ENCODE peak calls at places on chromosomes 4 and X, in nine cellular contexts. One of them, this sample, is unnamed.

GRCh38 chrX:40153335-40154221 is 55.8 kb upstream of the BCOR start:
- DNase-seq in stimulated activated CD4-positive, alpha-beta T cell treated with anti-CD3 and anti-CD28 coated beads, Interleukin-4, amount 100 ng/mL, for 24 hours: peak
- DNase-seq in astrocyte: no peak
- DNase-seq in germinal center: peak
- DNase-seq in DMS 273 treated with DMSO at 0.1 percent for 48 hours: no peak
- DNase-seq in activated CD8-positive, alpha-beta T cell treated with anti-CD3 and anti-CD28 coated beads, Interleukin-2, amount 10 ng/mL, durations not matched to agents 7 days and 5 days: peak
- DNase-seq in COR-L47: peak
- DNase-seq in T-helper 1 cell: no peak
- DNase-seq in GM04504: no peak
- DNase-seq in this sample: peak

GRCh38 chr4:37653601-37654000 is 32.6 kb downstream of the RELL1 start:
- DNase-seq in stimulated activated CD4-positive, alpha-beta T cell treated with anti-CD3 and anti-CD28 coated beads, Interleukin-4, amount 100 ng/mL, for 24 hours: no peak
- DNase-seq in astrocyte: no peak
- DNase-seq in germinal center: no peak
- DNase-seq in DMS 273 treated with DMSO at 0.1 percent for 48 hours: no peak
- DNase-seq in activated CD8-positive, alpha-beta T cell treated with anti-CD3 and anti-CD28 coated beads, Interleukin-2, amount 10 ng/mL, durations not matched to agents 7 days and 5 days: no peak
- DNase-seq in COR-L47: peak
- DNase-seq in T-helper 1 cell: no peak
- DNase-seq in GM04504: no peak
- DNase-seq in this sample: no peak

GRCh38 chr4:23686169-23686903 is 203.5 kb downstream of the PPARGC1A start:
- DNase-seq in stimulated activated CD4-positive, alpha-beta T cell treated with anti-CD3 and anti-CD28 coated beads, Interleukin-4, amount 100 ng/mL, for 24 hours: no peak
- DNase-seq in astrocyte: no peak
- DNase-seq in germinal center: no peak
- DNase-seq in DMS 273 treated with DMSO at 0.1 percent for 48 hours: peak
- DNase-seq in activated CD8-positive, alpha-beta T cell treated with anti-CD3 and anti-CD28 coated beads, Interleukin-2, amount 10 ng/mL, durations not matched to agents 7 days and 5 days: no peak
- DNase-seq in COR-L47: no peak
- DNase-seq in T-helper 1 cell: no peak
- DNase-seq in GM04504: no peak
- DNase-seq in this sample: no peak

GRCh38 chr4:5573965-5574364 is 134.4 kb downstream of the EVC2 start:
- DNase-seq in stimulated activated CD4-positive, alpha-beta T cell treated with anti-CD3 and anti-CD28 coated beads, Interleukin-4, amount 100 ng/mL, for 24 hours: no peak
- DNase-seq in astrocyte: no peak
- DNase-seq in germinal center: no peak
- DNase-seq in DMS 273 treated with DMSO at 0.1 percent for 48 hours: no peak
- DNase-seq in activated CD8-positive, alpha-beta T cell treated with anti-CD3 and anti-CD28 coated beads, Interleukin-2, amount 10 ng/mL, durations not matched to agents 7 days and 5 days: no peak
- DNase-seq in COR-L47: no peak
- DNase-seq in T-helper 1 cell: no peak
- DNase-seq in GM04504: no peak
- DNase-seq in this sample: no peak

GRCh38 chrX:95056901-95057300 is 1382.9 kb downstream of the FAM133A start:
- DNase-seq in stimulated activated CD4-positive, alpha-beta T cell treated with anti-CD3 and anti-CD28 coated beads, Interleukin-4, amount 100 ng/mL, for 24 hours: no peak
- DNase-seq in astrocyte: peak
- DNase-seq in germinal center: no peak
- DNase-seq in DMS 273 treated with DMSO at 0.1 percent for 48 hours: no peak
- DNase-seq in activated CD8-positive, alpha-beta T cell treated with anti-CD3 and anti-CD28 coated beads, Interleukin-2, amount 10 ng/mL, durations not matched to agents 7 days and 5 days: no peak
- DNase-seq in COR-L47: no peak
- DNase-seq in T-helper 1 cell: no peak
- DNase-seq in GM04504: no peak
- DNase-seq in this sample: no peak

GRCh38 chr4:185394568-185395254 is 1.0 kb downstream of the LRP2BP start:
- DNase-seq in stimulated activated CD4-positive, alpha-beta T cell treated with anti-CD3 and anti-CD28 coated beads, Interleukin-4, amount 100 ng/mL, for 24 hours: peak
- DNase-seq in astrocyte: peak
- DNase-seq in germinal center: no peak
- DNase-seq in DMS 273 treated with DMSO at 0.1 percent for 48 hours: no peak
- DNase-seq in activated CD8-positive, alpha-beta T cell treated with anti-CD3 and anti-CD28 coated beads, Interleukin-2, amount 10 ng/mL, durations not matched to agents 7 days and 5 days: no peak
- DNase-seq in COR-L47: no peak
- DNase-seq in T-helper 1 cell: no peak
- DNase-seq in GM04504: no peak
- DNase-seq in this sample: no peak

GRCh38 chrX:75365243-75365975 is 91.5 kb downstream of the UPRT start:
- DNase-seq in stimulated activated CD4-positive, alpha-beta T cell treated with anti-CD3 and anti-CD28 coated beads, Interleukin-4, amount 100 ng/mL, for 24 hours: no peak
- DNase-seq in astrocyte: peak
- DNase-seq in germinal center: no peak
- DNase-seq in DMS 273 treated with DMSO at 0.1 percent for 48 hours: no peak
- DNase-seq in activated CD8-positive, alpha-beta T cell treated with anti-CD3 and anti-CD28 coated beads, Interleukin-2, amount 10 ng/mL, durations not matched to agents 7 days and 5 days: no peak
- DNase-seq in COR-L47: no peak
- DNase-seq in T-helper 1 cell: no peak
- DNase-seq in GM04504: no peak
- DNase-seq in this sample: no peak

GRCh38 chr4:76447326-76447954 is 12.4 kb downstream of the SHROOM3 start:
- DNase-seq in stimulated activated CD4-positive, alpha-beta T cell treated with anti-CD3 and anti-CD28 coated beads, Interleukin-4, amount 100 ng/mL, for 24 hours: no peak
- DNase-seq in astrocyte: peak
- DNase-seq in germinal center: no peak
- DNase-seq in DMS 273 treated with DMSO at 0.1 percent for 48 hours: no peak
- DNase-seq in activated CD8-positive, alpha-beta T cell treated with anti-CD3 and anti-CD28 coated beads, Interleukin-2, amount 10 ng/mL, durations not matched to agents 7 days and 5 days: no peak
- DNase-seq in COR-L47: no peak
- DNase-seq in T-helper 1 cell: no peak
- DNase-seq in GM04504: no peak
- DNase-seq in this sample: no peak

GRCh38 chr4:138910201-138910913 is 105.2 kb upstream of the NOCT start:
- DNase-seq in stimulated activated CD4-positive, alpha-beta T cell treated with anti-CD3 and anti-CD28 coated beads, Interleukin-4, amount 100 ng/mL, for 24 hours: no peak
- DNase-seq in astrocyte: peak
- DNase-seq in germinal center: no peak
- DNase-seq in DMS 273 treated with DMSO at 0.1 percent for 48 hours: no peak
- DNase-seq in activated CD8-positive, alpha-beta T cell treated with anti-CD3 and anti-CD28 coated beads, Interleukin-2, amount 10 ng/mL, durations not matched to agents 7 days and 5 days: no peak
- DNase-seq in COR-L47: peak
- DNase-seq in T-helper 1 cell: no peak
- DNase-seq in GM04504: no peak
- DNase-seq in this sample: peak

GRCh38 chrX:44872319-44872816 is 620 bp upstream of the KDM6A start:
- DNase-seq in stimulated activated CD4-positive, alpha-beta T cell treated with anti-CD3 and anti-CD28 coated beads, Interleukin-4, amount 100 ng/mL, for 24 hours: peak
- DNase-seq in astrocyte: no peak
- DNase-seq in germinal center: peak
- DNase-seq in DMS 273 treated with DMSO at 0.1 percent for 48 hours: no peak
- DNase-seq in activated CD8-positive, alpha-beta T cell treated with anti-CD3 and anti-CD28 coated beads, Interleukin-2, amount 10 ng/mL, durations not matched to agents 7 days and 5 days: peak
- DNase-seq in COR-L47: no peak
- DNase-seq in T-helper 1 cell: peak
- DNase-seq in GM04504: no peak
- DNase-seq in this sample: peak

GRCh38 chrX:38205037-38205436 is 15.6 kb downstream of the SRPX start:
- DNase-seq in stimulated activated CD4-positive, alpha-beta T cell treated with anti-CD3 and anti-CD28 coated beads, Interleukin-4, amount 100 ng/mL, for 24 hours: no peak
- DNase-seq in astrocyte: no peak
- DNase-seq in germinal center: peak
- DNase-seq in DMS 273 treated with DMSO at 0.1 percent for 48 hours: no peak
- DNase-seq in activated CD8-positive, alpha-beta T cell treated with anti-CD3 and anti-CD28 coated beads, Interleukin-2, amount 10 ng/mL, durations not matched to agents 7 days and 5 days: no peak
- DNase-seq in COR-L47: no peak
- DNase-seq in T-helper 1 cell: no peak
- DNase-seq in GM04504: no peak
- DNase-seq in this sample: no peak

GRCh38 chr4:151730003-151730559 is 30.7 kb downstream of the GATB start:
- DNase-seq in stimulated activated CD4-positive, alpha-beta T cell treated with anti-CD3 and anti-CD28 coated beads, Interleukin-4, amount 100 ng/mL, for 24 hours: no peak
- DNase-seq in astrocyte: peak
- DNase-seq in germinal center: no peak
- DNase-seq in DMS 273 treated with DMSO at 0.1 percent for 48 hours: no peak
- DNase-seq in activated CD8-positive, alpha-beta T cell treated with anti-CD3 and anti-CD28 coated beads, Interleukin-2, amount 10 ng/mL, durations not matched to agents 7 days and 5 days: no peak
- DNase-seq in COR-L47: no peak
- DNase-seq in T-helper 1 cell: no peak
- DNase-seq in GM04504: no peak
- DNase-seq in this sample: no peak

GRCh38 chrX:46838482-46838857 is 1.6 kb downstream of the RP2 start:
- DNase-seq in stimulated activated CD4-positive, alpha-beta T cell treated with anti-CD3 and anti-CD28 coated beads, Interleukin-4, amount 100 ng/mL, for 24 hours: no peak
- DNase-seq in astrocyte: no peak
- DNase-seq in germinal center: no peak
- DNase-seq in DMS 273 treated with DMSO at 0.1 percent for 48 hours: no peak
- DNase-seq in activated CD8-positive, alpha-beta T cell treated with anti-CD3 and anti-CD28 coated beads, Interleukin-2, amount 10 ng/mL, durations not matched to agents 7 days and 5 days: no peak
- DNase-seq in COR-L47: no peak
- DNase-seq in T-helper 1 cell: no peak
- DNase-seq in GM04504: no peak
- DNase-seq in this sample: no peak

GRCh38 chr4:128871948-128872347 is 62.4 kb downstream of the JADE1 start:
- DNase-seq in stimulated activated CD4-positive, alpha-beta T cell treated with anti-CD3 and anti-CD28 coated beads, Interleukin-4, amount 100 ng/mL, for 24 hours: no peak
- DNase-seq in astrocyte: peak
- DNase-seq in germinal center: no peak
- DNase-seq in DMS 273 treated with DMSO at 0.1 percent for 48 hours: no peak
- DNase-seq in activated CD8-positive, alpha-beta T cell treated with anti-CD3 and anti-CD28 coated beads, Interleukin-2, amount 10 ng/mL, durations not matched to agents 7 days and 5 days: no peak
- DNase-seq in COR-L47: no peak
- DNase-seq in T-helper 1 cell: no peak
- DNase-seq in GM04504: peak
- DNase-seq in this sample: no peak

GRCh38 chrX:135520022-135520552 is 373 bp upstream of the INTS6L start:
- DNase-seq in stimulated activated CD4-positive, alpha-beta T cell treated with anti-CD3 and anti-CD28 coated beads, Interleukin-4, amount 100 ng/mL, for 24 hours: no peak
- DNase-seq in astrocyte: peak
- DNase-seq in germinal center: no peak
- DNase-seq in DMS 273 treated with DMSO at 0.1 percent for 48 hours: no peak
- DNase-seq in activated CD8-positive, alpha-beta T cell treated with anti-CD3 and anti-CD28 coated beads, Interleukin-2, amount 10 ng/mL, durations not matched to agents 7 days and 5 days: no peak
- DNase-seq in COR-L47: no peak
- DNase-seq in T-helper 1 cell: no peak
- DNase-seq in GM04504: no peak
- DNase-seq in this sample: no peak

GRCh38 chrX:51836823-51837222 is 56.6 kb upstream of the MAGED1 start:
- DNase-seq in stimulated activated CD4-positive, alpha-beta T cell treated with anti-CD3 and anti-CD28 coated beads, Interleukin-4, amount 100 ng/mL, for 24 hours: no peak
- DNase-seq in astrocyte: no peak
- DNase-seq in germinal center: no peak
- DNase-seq in DMS 273 treated with DMSO at 0.1 percent for 48 hours: no peak
- DNase-seq in activated CD8-positive, alpha-beta T cell treated with anti-CD3 and anti-CD28 coated beads, Interleukin-2, amount 10 ng/mL, durations not matched to agents 7 days and 5 days: no peak
- DNase-seq in COR-L47: no peak
- DNase-seq in T-helper 1 cell: no peak
- DNase-seq in GM04504: no peak
- DNase-seq in this sample: no peak

GRCh38 chrX:21738145-21738949 is 19.6 kb downstream of the SMPX start:
- DNase-seq in stimulated activated CD4-positive, alpha-beta T cell treated with anti-CD3 and anti-CD28 coated beads, Interleukin-4, amount 100 ng/mL, for 24 hours: no peak
- DNase-seq in astrocyte: no peak
- DNase-seq in germinal center: no peak
- DNase-seq in DMS 273 treated with DMSO at 0.1 percent for 48 hours: peak
- DNase-seq in activated CD8-positive, alpha-beta T cell treated with anti-CD3 and anti-CD28 coated beads, Interleukin-2, amount 10 ng/mL, durations not matched to agents 7 days and 5 days: no peak
- DNase-seq in COR-L47: no peak
- DNase-seq in T-helper 1 cell: no peak
- DNase-seq in GM04504: no peak
- DNase-seq in this sample: peak

GRCh38 chr4:141999446-142000143 is 363.2 kb downstream of the IL15 start:
- DNase-seq in stimulated activated CD4-positive, alpha-beta T cell treated with anti-CD3 and anti-CD28 coated beads, Interleukin-4, amount 100 ng/mL, for 24 hours: no peak
- DNase-seq in astrocyte: no peak
- DNase-seq in germinal center: no peak
- DNase-seq in DMS 273 treated with DMSO at 0.1 percent for 48 hours: no peak
- DNase-seq in activated CD8-positive, alpha-beta T cell treated with anti-CD3 and anti-CD28 coated beads, Interleukin-2, amount 10 ng/mL, durations not matched to agents 7 days and 5 days: no peak
- DNase-seq in COR-L47: no peak
- DNase-seq in T-helper 1 cell: no peak
- DNase-seq in GM04504: no peak
- DNase-seq in this sample: no peak

GRCh38 chr4:10088135-10089010 is 28.2 kb downstream of the WDR1 start:
- DNase-seq in stimulated activated CD4-positive, alpha-beta T cell treated with anti-CD3 and anti-CD28 coated beads, Interleukin-4, amount 100 ng/mL, for 24 hours: no peak
- DNase-seq in astrocyte: no peak
- DNase-seq in germinal center: no peak
- DNase-seq in DMS 273 treated with DMSO at 0.1 percent for 48 hours: no peak
- DNase-seq in activated CD8-positive, alpha-beta T cell treated with anti-CD3 and anti-CD28 coated beads, Interleukin-2, amount 10 ng/mL, durations not matched to agents 7 days and 5 days: no peak
- DNase-seq in COR-L47: no peak
- DNase-seq in T-helper 1 cell: no peak
- DNase-seq in GM04504: no peak
- DNase-seq in this sample: no peak

GRCh38 chrX:17183566-17183965 is 191.4 kb upstream of the NHS start:
- DNase-seq in stimulated activated CD4-positive, alpha-beta T cell treated with anti-CD3 and anti-CD28 coated beads, Interleukin-4, amount 100 ng/mL, for 24 hours: no peak
- DNase-seq in astrocyte: no peak
- DNase-seq in germinal center: no peak
- DNase-seq in DMS 273 treated with DMSO at 0.1 percent for 48 hours: no peak
- DNase-seq in activated CD8-positive, alpha-beta T cell treated with anti-CD3 and anti-CD28 coated beads, Interleukin-2, amount 10 ng/mL, durations not matched to agents 7 days and 5 days: no peak
- DNase-seq in COR-L47: no peak
- DNase-seq in T-helper 1 cell: no peak
- DNase-seq in GM04504: no peak
- DNase-seq in this sample: no peak

GRCh38 chr4:98055800-98056501 is 87.3 kb downstream of the STPG2 start:
- DNase-seq in stimulated activated CD4-positive, alpha-beta T cell treated with anti-CD3 and anti-CD28 coated beads, Interleukin-4, amount 100 ng/mL, for 24 hours: no peak
- DNase-seq in astrocyte: no peak
- DNase-seq in germinal center: no peak
- DNase-seq in DMS 273 treated with DMSO at 0.1 percent for 48 hours: no peak
- DNase-seq in activated CD8-positive, alpha-beta T cell treated with anti-CD3 and anti-CD28 coated beads, Interleukin-2, amount 10 ng/mL, durations not matched to agents 7 days and 5 days: no peak
- DNase-seq in COR-L47: no peak
- DNase-seq in T-helper 1 cell: no peak
- DNase-seq in GM04504: no peak
- DNase-seq in this sample: no peak

GRCh38 chrX:8235026-8235425 is 64.0 kb upstream of the VCX2 start:
- DNase-seq in stimulated activated CD4-positive, alpha-beta T cell treated with anti-CD3 and anti-CD28 coated beads, Interleukin-4, amount 100 ng/mL, for 24 hours: no peak
- DNase-seq in astrocyte: peak
- DNase-seq in germinal center: no peak
- DNase-seq in DMS 273 treated with DMSO at 0.1 percent for 48 hours: no peak
- DNase-seq in activated CD8-positive, alpha-beta T cell treated with anti-CD3 and anti-CD28 coated beads, Interleukin-2, amount 10 ng/mL, durations not matched to agents 7 days and 5 days: no peak
- DNase-seq in COR-L47: no peak
- DNase-seq in T-helper 1 cell: no peak
- DNase-seq in GM04504: no peak
- DNase-seq in this sample: no peak

GRCh38 chr4:146029147-146029546 is 90.5 kb upstream of the ZNF827 start:
- DNase-seq in stimulated activated CD4-positive, alpha-beta T cell treated with anti-CD3 and anti-CD28 coated beads, Interleukin-4, amount 100 ng/mL, for 24 hours: no peak
- DNase-seq in astrocyte: peak
- DNase-seq in germinal center: no peak
- DNase-seq in DMS 273 treated with DMSO at 0.1 percent for 48 hours: no peak
- DNase-seq in activated CD8-positive, alpha-beta T cell treated with anti-CD3 and anti-CD28 coated beads, Interleukin-2, amount 10 ng/mL, durations not matched to agents 7 days and 5 days: no peak
- DNase-seq in COR-L47: no peak
- DNase-seq in T-helper 1 cell: no peak
- DNase-seq in GM04504: no peak
- DNase-seq in this sample: no peak

GRCh38 chrX:9586992-9587392 is 122.1 kb downstream of the TBL1X start:
- DNase-seq in stimulated activated CD4-positive, alpha-beta T cell treated with anti-CD3 and anti-CD28 coated beads, Interleukin-4, amount 100 ng/mL, for 24 hours: no peak
- DNase-seq in astrocyte: no peak
- DNase-seq in germinal center: no peak
- DNase-seq in DMS 273 treated with DMSO at 0.1 percent for 48 hours: no peak
- DNase-seq in activated CD8-positive, alpha-beta T cell treated with anti-CD3 and anti-CD28 coated beads, Interleukin-2, amount 10 ng/mL, durations not matched to agents 7 days and 5 days: no peak
- DNase-seq in COR-L47: peak
- DNase-seq in T-helper 1 cell: no peak
- DNase-seq in GM04504: no peak
- DNase-seq in this sample: no peak

GRCh38 chr4:47222276-47222675 is 190.9 kb downstream of the GABRB1 start:
- DNase-seq in stimulated activated CD4-positive, alpha-beta T cell treated with anti-CD3 and anti-CD28 coated beads, Interleukin-4, amount 100 ng/mL, for 24 hours: no peak
- DNase-seq in astrocyte: peak
- DNase-seq in germinal center: no peak
- DNase-seq in DMS 273 treated with DMSO at 0.1 percent for 48 hours: no peak
- DNase-seq in activated CD8-positive, alpha-beta T cell treated with anti-CD3 and anti-CD28 coated beads, Interleukin-2, amount 10 ng/mL, durations not matched to agents 7 days and 5 days: no peak
- DNase-seq in COR-L47: no peak
- DNase-seq in T-helper 1 cell: no peak
- DNase-seq in GM04504: no peak
- DNase-seq in this sample: no peak

GRCh38 chr4:164081371-164081770 is 586.9 kb downstream of the TMA16 start:
- DNase-seq in stimulated activated CD4-positive, alpha-beta T cell treated with anti-CD3 and anti-CD28 coated beads, Interleukin-4, amount 100 ng/mL, for 24 hours: no peak
- DNase-seq in astrocyte: no peak
- DNase-seq in germinal center: no peak
- DNase-seq in DMS 273 treated with DMSO at 0.1 percent for 48 hours: no peak
- DNase-seq in activated CD8-positive, alpha-beta T cell treated with anti-CD3 and anti-CD28 coated beads, Interleukin-2, amount 10 ng/mL, durations not matched to agents 7 days and 5 days: no peak
- DNase-seq in COR-L47: no peak
- DNase-seq in T-helper 1 cell: no peak
- DNase-seq in GM04504: no peak
- DNase-seq in this sample: no peak

GRCh38 chr4:2287594-2287915 is 25.6 kb upstream of the MXD4 start:
- DNase-seq in stimulated activated CD4-positive, alpha-beta T cell treated with anti-CD3 and anti-CD28 coated beads, Interleukin-4, amount 100 ng/mL, for 24 hours: no peak
- DNase-seq in astrocyte: no peak
- DNase-seq in germinal center: no peak
- DNase-seq in DMS 273 treated with DMSO at 0.1 percent for 48 hours: no peak
- DNase-seq in activated CD8-positive, alpha-beta T cell treated with anti-CD3 and anti-CD28 coated beads, Interleukin-2, amount 10 ng/mL, durations not matched to agents 7 days and 5 days: no peak
- DNase-seq in COR-L47: no peak
- DNase-seq in T-helper 1 cell: no peak
- DNase-seq in GM04504: no peak
- DNase-seq in this sample: no peak

GRCh38 chr4:120919358-120919757 is 3.2 kb downstream of the PRDM5 start:
- DNase-seq in stimulated activated CD4-positive, alpha-beta T cell treated with anti-CD3 and anti-CD28 coated beads, Interleukin-4, amount 100 ng/mL, for 24 hours: no peak
- DNase-seq in astrocyte: no peak
- DNase-seq in germinal center: no peak
- DNase-seq in DMS 273 treated with DMSO at 0.1 percent for 48 hours: no peak
- DNase-seq in activated CD8-positive, alpha-beta T cell treated with anti-CD3 and anti-CD28 coated beads, Interleukin-2, amount 10 ng/mL, durations not matched to agents 7 days and 5 days: no peak
- DNase-seq in COR-L47: no peak
- DNase-seq in T-helper 1 cell: no peak
- DNase-seq in GM04504: no peak
- DNase-seq in this sample: no peak

GRCh38 chr4:38160487-38161207 is 200.4 kb downstream of the PTTG2 start:
- DNase-seq in stimulated activated CD4-positive, alpha-beta T cell treated with anti-CD3 and anti-CD28 coated beads, Interleukin-4, amount 100 ng/mL, for 24 hours: peak
- DNase-seq in astrocyte: peak
- DNase-seq in germinal center: peak
- DNase-seq in DMS 273 treated with DMSO at 0.1 percent for 48 hours: no peak
- DNase-seq in activated CD8-positive, alpha-beta T cell treated with anti-CD3 and anti-CD28 coated beads, Interleukin-2, amount 10 ng/mL, durations not matched to agents 7 days and 5 days: peak
- DNase-seq in COR-L47: peak
- DNase-seq in T-helper 1 cell: peak
- DNase-seq in GM04504: peak
- DNase-seq in this sample: peak

GRCh38 chr4:61590881-61591280 is 390.8 kb downstream of the ADGRL3 start:
- DNase-seq in stimulated activated CD4-positive, alpha-beta T cell treated with anti-CD3 and anti-CD28 coated beads, Interleukin-4, amount 100 ng/mL, for 24 hours: no peak
- DNase-seq in astrocyte: no peak
- DNase-seq in germinal center: no peak
- DNase-seq in DMS 273 treated with DMSO at 0.1 percent for 48 hours: no peak
- DNase-seq in activated CD8-positive, alpha-beta T cell treated with anti-CD3 and anti-CD28 coated beads, Interleukin-2, amount 10 ng/mL, durations not matched to agents 7 days and 5 days: no peak
- DNase-seq in COR-L47: no peak
- DNase-seq in T-helper 1 cell: no peak
- DNase-seq in GM04504: no peak
- DNase-seq in this sample: no peak

GRCh38 chr4:37948542-37948941 is 11.7 kb upstream of the PTTG2 start:
- DNase-seq in stimulated activated CD4-positive, alpha-beta T cell treated with anti-CD3 and anti-CD28 coated beads, Interleukin-4, amount 100 ng/mL, for 24 hours: no peak
- DNase-seq in astrocyte: no peak
- DNase-seq in germinal center: no peak
- DNase-seq in DMS 273 treated with DMSO at 0.1 percent for 48 hours: no peak
- DNase-seq in activated CD8-positive, alpha-beta T cell treated with anti-CD3 and anti-CD28 coated beads, Interleukin-2, amount 10 ng/mL, durations not matched to agents 7 days and 5 days: no peak
- DNase-seq in COR-L47: no peak
- DNase-seq in T-helper 1 cell: no peak
- DNase-seq in GM04504: no peak
- DNase-seq in this sample: no peak

This sample was measured in NCI-H774.